ENCODE peak calls at places on chromosomes 2 and 18, in four cellular contexts. X, W, M and T are unnamed samples.

GRCh38 chr2:143321994-143322393 is 192.8 kb downstream of the ARHGAP15 start:
- DNase-seq in X (no peak), W (no peak), M (no peak), T (no peak)

GRCh38 chr2:96463119-96463518 is 42.0 kb downstream of the NEURL3 start:
- DNase-seq in X (no peak), W (no peak), M (no peak), T (no peak)

GRCh38 chr2:170525566-170525900 is 189.6 kb upstream of the SP5 start:
- DNase-seq in X (peak; percentile 54), W (peak; percentile 45), M (peak; percentile 89), T (peak; percentile 92)

GRCh38 chr2:126915903-126916302 is 17.2 kb downstream of the TEX51 start:
- DNase-seq in X (no peak), W (no peak), M (no peak), T (no peak)

GRCh38 chr2:20235655-20236302 is 10.8 kb upstream of the SDC1 start:
- DNase-seq in X (no peak), W (peak; percentile 79), M (no peak), T (no peak)

GRCh38 chr2:53768233-53768542 is 584 bp downstream of the CHAC2 start:
- DNase-seq in X (no peak), W (no peak), M (peak; percentile 64), T (peak; percentile 46)

GRCh38 chr2:174007010-174007409 is 41.8 kb upstream of the SP3 start:
- DNase-seq in X (no peak), W (no peak), M (no peak), T (no peak)

GRCh38 chr2:232292395-232293154 is 86.0 kb upstream of the ALPP start:
- DNase-seq in X (peak; percentile 36), W (peak; percentile 72), M (peak; percentile 48), T (peak; percentile 29)

GRCh38 chr2:158394453-158394852 is 62.1 kb downstream of the CCDC148 start:
- DNase-seq in X (no peak), W (no peak), M (peak; percentile 37), T (no peak)

GRCh38 chr18:13232060-13232917 is 13.7 kb downstream of the LDLRAD4 start:
- DNase-seq in X (peak; percentile 68), W (no peak), M (no peak), T (no peak)

GRCh38 chr2:231228223-231228622 is 29.8 kb downstream of the ARMC9 start:
- DNase-seq in X (no peak), W (no peak), M (no peak), T (no peak)

GRCh38 chr2:233470007-233470687 is 96.4 kb downstream of the USP40 start:
- DNase-seq in X (peak; percentile 84), W (peak; percentile 29), M (no peak), T (no peak)

GRCh38 chr2:26900831-26901321 is 52.9 kb downstream of the DPYSL5 start:
- DNase-seq in X (no peak), W (no peak), M (no peak), T (no peak)

GRCh38 chr2:235116885-235117492 is 165.2 kb downstream of the SH3BP4 start:
- DNase-seq in X (no peak), W (no peak), M (peak; percentile 88), T (no peak)

GRCh38 chr2:12642332-12642731 is 74.4 kb upstream of the TRIB2 start:
- DNase-seq in X (no peak), W (no peak), M (no peak), T (no peak)

GRCh38 chr2:217314021-217314460 is 454.2 kb upstream of the TNP1 start:
- DNase-seq in X (no peak), W (no peak), M (no peak), T (no peak)

GRCh38 chr2:97693476-97693875 is 19.9 kb upstream of the ZAP70 start:
- DNase-seq in X (no peak), W (no peak), M (no peak), T (peak; percentile 28)

GRCh38 chr18:3790702-3791101 is 340.7 kb downstream of the TGIF1 start:
- DNase-seq in X (no peak), W (no peak), M (no peak), T (no peak)

GRCh38 chr2:72425996-72426395 is 278.3 kb upstream of the CYP26B1 start:
- DNase-seq in X (no peak), W (no peak), M (no peak), T (no peak)

GRCh38 chr2:187842978-187843847 is 289.0 kb upstream of the TFPI start:
- DNase-seq in X (no peak), W (no peak), M (peak; percentile 88), T (no peak)

GRCh38 chr2:239677455-239678185 is 276.8 kb upstream of the HDAC4 start:
- DNase-seq in X (no peak), W (no peak), M (no peak), T (no peak)

GRCh38 chr2:197813093-197813787 is 8.8 kb downstream of the PLCL1 start:
- DNase-seq in X (no peak), W (no peak), M (peak; percentile 53), T (peak; percentile 4)

GRCh38 chr18:58900015-58900649 is 35.5 kb downstream of the ZNF532 start:
- DNase-seq in X (peak; percentile 71), W (no peak), M (no peak), T (no peak)

GRCh38 chr2:157150747-157151146 is 106.8 kb upstream of the GALNT5 start:
- DNase-seq in X (no peak), W (no peak), M (peak; percentile 76), T (no peak)

GRCh38 chr2:15170068-15170775 is 390.9 kb downstream of the NBAS start:
- DNase-seq in X (no peak), W (no peak), M (peak; percentile 60), T (peak; percentile 12)

GRCh38 chr2:223916181-223916900 is 28.8 kb downstream of the WDFY1 start:
- DNase-seq in X (no peak), W (no peak), M (no peak), T (no peak)

GRCh38 chr2:198697218-198697617 is 760.5 kb downstream of the SATB2 start:
- DNase-seq in X (no peak), W (no peak), M (no peak), T (no peak)

GRCh38 chr2:134738150-134738865 is 19.5 kb upstream of the TMEM163 start:
- DNase-seq in X (no peak), W (no peak), M (no peak), T (no peak)

GRCh38 chr2:163345795-163346573 is 389.8 kb downstream of the FIGN start:
- DNase-seq in X (peak; percentile 5), W (no peak), M (peak; percentile 89), T (peak; percentile 2)

GRCh38 chr2:215880970-215881369 is 132.4 kb downstream of the MREG start:
- DNase-seq in X (no peak), W (no peak), M (no peak), T (peak; percentile 12)

GRCh38 chr2:144402282-144402681 is 117.6 kb downstream of the ZEB2 start:
- DNase-seq in X (no peak), W (no peak), M (no peak), T (no peak)

GRCh38 chr2:215921884-215922283 is 91.5 kb downstream of the MREG start:
- DNase-seq in X (no peak), W (peak; percentile 50), M (peak; percentile 74), T (peak; percentile 70)

GRCh38 chr2:127619901-127620705 is 25.9 kb upstream of the GPR17 start:
- DNase-seq in X (peak; percentile 1), W (peak; percentile 9), M (no peak), T (no peak)

GRCh38 chr2:168961450-168962229 is 60.5 kb downstream of the G6PC2 start:
- DNase-seq in X (peak; percentile 31), W (no peak), M (peak; percentile 90), T (no peak)

GRCh38 chr18:63970803-63971191 is 916 bp downstream of the SERPINB8 start:
- DNase-seq in X (peak; percentile 28), W (no peak), M (peak; percentile 71), T (peak; percentile 31)

DNA sequence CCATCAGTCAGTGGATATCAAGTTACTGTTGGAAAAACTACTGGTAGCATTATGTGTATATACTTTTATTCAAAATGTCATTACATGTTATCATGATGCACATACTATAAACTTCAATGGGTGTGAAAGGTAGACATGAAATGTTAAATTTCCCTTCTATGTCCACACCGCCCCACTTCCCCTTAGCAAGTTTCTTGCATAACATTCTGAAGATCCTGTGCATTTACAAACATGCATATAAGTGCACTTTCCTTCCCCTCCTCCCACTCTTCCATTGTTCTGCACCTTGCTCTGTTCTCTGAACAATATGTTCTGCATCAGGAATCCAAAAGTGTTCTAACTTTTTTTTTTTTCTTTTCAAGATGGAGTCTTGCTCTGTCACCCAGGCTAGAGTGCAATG is 16.6 kb upstream of the HK2 start:
- DNase-seq in X (no peak), W (no peak), M (no peak), T (no peak)
- H3K4me3 ChIP-seq in X (no peak overlapping the region), W (no peak overlapping the region), M (no peak overlapping the region), T (no peak overlapping the region)

DNA sequence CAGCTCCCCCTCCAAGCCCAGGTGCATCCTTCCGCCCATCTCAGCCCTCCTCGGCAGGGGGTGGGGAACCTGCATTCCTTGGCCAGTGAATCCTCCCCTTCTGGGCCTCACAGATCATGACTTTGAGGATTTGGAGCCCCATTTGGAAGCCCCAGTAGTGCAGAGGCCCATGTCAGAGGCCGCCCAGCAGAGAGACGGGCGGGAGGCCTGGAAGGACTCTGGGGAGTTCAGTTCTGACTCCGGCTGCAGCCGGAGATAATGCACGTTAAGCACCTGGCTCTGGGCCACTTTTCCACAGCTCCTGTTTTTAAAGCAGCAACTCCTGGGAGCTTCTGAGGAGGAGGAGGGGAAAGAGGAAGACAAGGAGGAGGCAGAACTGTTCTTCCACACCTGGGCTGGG is 14.9 kb downstream of the ATOH8 start:
- DNase-seq in X (peak; percentile 88), W (peak; percentile 82), M (peak; percentile 20), T (peak; percentile 45)
- H3K4me3 ChIP-seq in X (no peak overlapping the region), W (no peak overlapping the region), M (peak overlapping the region; percentile 21), T (no peak overlapping the region)

GRCh38 chr2:100411841-100412292 is 5.6 kb downstream of the CHST10 start:
- DNase-seq in X (no peak), W (no peak), M (no peak), T (no peak)

GRCh38 chr2:100412866-100413265 is 4.6 kb downstream of the CHST10 start:
- DNase-seq in X (no peak), W (no peak), M (no peak), T (no peak)

GRCh38 chr2:100416397-100416938 is 1.0 kb downstream of the CHST10 start:
- DNase-seq in X (no peak), W (no peak), M (peak; percentile 22), T (no peak)

GRCh38 chr2:100409975-100410647 is 7.4 kb downstream of the CHST10 start:
- DNase-seq in X (no peak), W (no peak), M (no peak), T (no peak)

DNA sequence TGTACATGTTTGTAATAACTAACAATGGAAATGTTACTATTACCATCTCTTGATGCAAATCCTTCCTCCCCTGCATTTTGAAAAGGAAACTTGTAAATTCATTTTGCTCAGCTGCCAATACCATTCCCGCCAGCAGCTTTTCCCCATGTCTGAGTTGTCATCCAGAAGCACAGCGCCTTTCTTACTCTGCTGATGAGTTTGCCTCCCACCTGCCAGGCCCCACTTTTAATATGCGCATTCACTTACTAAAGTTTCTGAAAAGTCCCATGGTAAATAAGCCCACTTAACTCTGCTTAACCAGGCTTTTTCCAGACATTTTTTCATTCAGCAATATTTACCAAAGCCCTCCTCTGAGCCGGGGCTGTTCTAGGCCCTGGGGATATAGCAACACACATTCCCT is 3.9 kb downstream of the CHST10 start:
- DNase-seq in X (no peak), W (no peak), M (no peak), T (no peak)
- H3K4me3 ChIP-seq in X (no peak overlapping the region), W (no peak overlapping the region), M (no peak overlapping the region), T (no peak overlapping the region)

DNA sequence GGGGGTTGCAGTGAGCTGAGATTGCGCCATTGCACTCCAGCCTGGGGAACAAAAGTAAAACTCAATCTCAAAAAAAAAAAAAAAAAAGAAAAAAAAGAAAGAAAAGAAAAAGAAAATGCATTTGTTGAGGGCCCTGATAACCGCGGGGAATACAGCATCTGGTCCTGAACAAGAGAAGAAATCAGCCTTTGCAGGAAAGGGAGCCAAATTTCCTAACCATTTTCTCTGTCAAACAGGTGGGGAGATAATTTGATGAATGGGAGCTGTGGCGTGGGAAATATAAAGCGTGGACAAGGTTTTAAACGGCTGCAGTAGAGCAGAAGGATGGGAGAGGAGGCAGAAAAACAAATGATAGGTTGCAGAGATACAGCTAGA is 864 bp downstream of the E2F6 start:
- DNase-seq in X (no peak), W (no peak), M (no peak), T (no peak)
- H3K4me3 ChIP-seq in X (peak overlapping the region; percentile 76), W (peak overlapping the region; percentile 59), M (peak overlapping the region; percentile 94), T (peak overlapping the region; percentile 81)